ENCODE peak calls at places on chromosomes 7 and 10, in five cellular contexts. I is HCT116, O is SK-N-SH, T is K562, N is HepG2. G is an unnamed sample.

GRCh38 chr10:82150123-82150900 is 275.3 kb downstream of the NRG3 start:
- DNase-seq in I (no peak), O (peak; percentile 32), T (no peak), N (no peak), G (peak; percentile 59)

GRCh38 chr7:40899151-40899550 is 764.3 kb downstream of the SUGCT start:
- DNase-seq in I (no peak), O (no peak), T (no peak), N (no peak), G (peak; percentile 59)

GRCh38 chr10:13820591-13821377 is 234.0 kb downstream of the PRPF18 start:
- DNase-seq in I (no peak), O (peak; percentile 34), T (no peak), N (no peak), G (no peak)

GRCh38 chr10:119225288-119225687 is 17.9 kb downstream of the GRK5 start:
- DNase-seq in I (no peak), O (no peak), T (no peak), N (no peak), G (no peak)

GRCh38 chr10:74056081-74056818 is 58.3 kb downstream of the VCL start:
- DNase-seq in I (peak; percentile 37), O (no peak), T (peak; percentile 49), N (peak; percentile 65), G (peak; percentile 48)

GRCh38 chr7:140899883-140900282 is 24.8 kb downstream of the BRAF start:
- DNase-seq in I (no peak), O (peak; percentile 63), T (no peak), N (peak; percentile 5), G (peak; percentile 23)

GRCh38 chr10:78513330-78513729 is 479.7 kb downstream of the RPS24 start:
- DNase-seq in I (no peak), O (no peak), T (no peak), N (no peak), G (no peak)

GRCh38 chr10:17003151-17003550 is 126.5 kb downstream of the CUBN start:
- DNase-seq in I (no peak), O (peak; percentile 16), T (peak; percentile 68), N (no peak), G (no peak)

GRCh38 chr10:12787297-12787696 is 214.2 kb downstream of the CCDC3 start:
- DNase-seq in I (no peak), O (no peak), T (no peak), N (no peak), G (no peak)

DNA sequence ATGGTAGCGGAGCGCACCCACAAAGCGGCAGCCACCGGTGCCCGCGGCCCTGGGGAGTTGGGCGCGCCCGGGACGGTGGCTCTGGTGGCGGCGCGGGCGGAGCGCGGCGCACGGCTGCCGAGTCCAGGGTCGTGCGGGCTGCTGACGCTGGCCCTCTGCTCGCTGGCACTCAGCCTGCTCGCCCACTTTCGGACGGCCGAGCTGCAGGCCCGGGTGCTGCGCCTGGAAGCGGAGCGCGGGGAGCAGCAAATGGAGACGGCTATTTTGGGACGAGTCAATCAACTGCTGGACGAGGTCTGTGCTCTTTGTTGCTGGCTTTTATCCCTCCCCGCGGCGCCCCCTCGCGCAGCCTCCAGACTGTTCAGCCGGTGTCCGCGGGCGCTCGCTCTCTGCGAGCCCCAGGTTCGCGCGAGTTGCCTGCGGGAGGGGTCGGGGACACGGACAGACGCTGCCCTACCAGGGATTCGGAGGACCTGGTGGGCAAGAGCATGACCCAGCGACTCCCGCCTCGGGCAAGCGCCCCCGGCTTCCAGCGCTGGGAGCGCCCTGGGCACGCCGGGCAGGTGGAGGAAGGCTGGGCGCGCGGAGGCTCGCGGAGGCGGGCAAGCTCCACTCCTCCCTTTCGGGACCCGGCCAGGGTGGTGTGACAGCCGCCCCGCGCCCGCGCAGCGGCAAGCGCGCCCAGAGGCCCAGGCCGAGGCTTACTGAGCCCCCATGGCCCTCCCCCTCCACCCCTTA is 887 bp downstream of the COL13A1 start:
- DNase-seq in I (no peak), O (peak; percentile 88), T (no peak), N (no peak), G (no peak)
- TF ChIP-seq JUND in I (no peak), O (no peak), T (no peak), N (no peak), G (no peak)

GRCh38 chr7:5671053-5671452 is 110.4 kb downstream of the RNF216 start:
- DNase-seq in I (no peak), O (no peak), T (no peak), N (no peak), G (no peak)

GRCh38 chr7:5670173-5670933 is 111.1 kb downstream of the RNF216 start:
- DNase-seq in I (no peak), O (no peak), T (no peak), N (peak; percentile 34), G (no peak)

GRCh38 chr7:5666361-5666760 is 115.1 kb downstream of the RNF216 start:
- DNase-seq in I (no peak), O (no peak), T (no peak), N (no peak), G (no peak)

GRCh38 chr7:5665106-5666025 is 116.1 kb downstream of the RNF216 start:
- DNase-seq in I (peak; percentile 62), O (peak; percentile 80), T (peak; percentile 71), N (peak; percentile 76), G (peak; percentile 88)

DNA sequence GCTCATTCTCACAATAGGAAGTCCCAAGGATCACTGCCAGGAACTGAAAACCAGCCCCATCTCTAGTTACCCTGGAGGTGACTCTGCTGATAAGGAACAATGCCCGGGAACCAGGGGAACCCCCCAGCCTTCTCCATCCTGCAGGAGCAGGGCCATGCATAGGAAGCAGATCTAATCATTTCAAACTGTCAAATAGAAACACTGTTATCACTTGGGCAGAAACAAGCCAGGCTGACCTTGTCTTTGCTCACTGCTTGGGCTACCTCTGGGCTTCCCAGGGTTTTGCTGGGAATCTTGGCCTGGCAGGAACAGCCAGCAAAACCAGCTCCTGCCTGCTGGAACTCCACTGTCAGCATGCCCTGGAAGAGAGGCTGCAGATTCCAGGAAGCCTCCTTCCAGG is 114.1 kb downstream of the RNF216 start:
- DNase-seq in I (no peak), O (peak; percentile 85), T (no peak), N (no peak), G (peak; percentile 46)
- TF ChIP-seq JUND in I (no peak), O (no peak), T (no peak), N (no peak), G (no peak)

GRCh38 chr7:26534649-26535482 is 243.2 kb downstream of the SNX10 start:
- DNase-seq in I (no peak), O (no peak), T (no peak), N (no peak), G (no peak)

GRCh38 chr7:26535483-26536069 is 243.9 kb downstream of the SNX10 start:
- DNase-seq in I (no peak), O (peak; percentile 40), T (no peak), N (no peak), G (no peak)

GRCh38 chr7:26533163-26533562 is 241.5 kb downstream of the SNX10 start:
- DNase-seq in I (no peak), O (no peak), T (no peak), N (no peak), G (no peak)

GRCh38 chr7:26538216-26538615 is 246.6 kb downstream of the SNX10 start:
- DNase-seq in I (no peak), O (no peak), T (no peak), N (no peak), G (no peak)

GRCh38 chr7:26532490-26532889 is 240.8 kb downstream of the SNX10 start:
- DNase-seq in I (no peak), O (no peak), T (no peak), N (no peak), G (no peak)
- TF ChIP-seq JUND in I (no peak), O (no peak), T (no peak), N (no peak), G (no peak)

DNA sequence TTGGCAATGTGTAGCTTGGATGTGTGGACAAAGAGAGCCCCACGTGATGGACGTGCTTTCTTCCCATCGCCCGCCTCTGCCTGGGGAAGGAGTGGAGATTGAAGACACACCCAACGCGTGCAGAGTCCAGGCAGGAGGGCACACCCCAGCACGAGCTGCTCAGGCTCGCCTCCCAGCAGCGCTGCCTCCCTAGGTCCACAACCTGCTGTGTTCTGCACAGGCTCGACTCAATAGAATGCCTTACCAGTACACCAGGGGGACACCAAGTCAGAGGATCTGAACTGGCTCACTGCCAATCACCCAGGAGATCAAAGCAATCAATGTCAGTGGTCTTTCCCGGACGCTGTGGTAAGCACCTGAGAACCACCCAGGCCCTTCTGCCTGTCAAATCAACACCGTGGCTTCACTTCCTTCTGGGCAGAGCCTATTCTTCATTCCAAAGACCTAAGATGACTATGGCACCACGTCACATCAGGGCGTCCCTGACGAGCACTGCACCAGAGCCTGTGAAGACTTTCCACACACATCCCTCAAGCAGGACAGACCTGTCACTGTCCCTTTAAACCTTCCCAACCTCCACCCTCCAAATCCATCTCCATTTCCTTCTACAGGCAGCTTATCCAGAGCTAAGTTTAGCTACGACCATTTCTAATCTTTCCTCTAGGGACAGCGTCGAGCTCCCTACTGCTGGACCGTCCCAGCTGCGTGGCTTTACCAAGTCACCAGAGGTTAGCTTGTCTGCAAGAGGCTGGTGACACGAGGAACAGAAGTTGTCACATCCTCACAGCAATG is 72.3 kb downstream of the AMZ1 start:
- DNase-seq in I (peak; percentile 43), O (peak; percentile 85), T (peak; percentile 39), N (peak; percentile 46), G (peak; percentile 27)
- TF ChIP-seq JUND in I (no peak), O (no peak), T (no peak), N (no peak), G (no peak)

DNA sequence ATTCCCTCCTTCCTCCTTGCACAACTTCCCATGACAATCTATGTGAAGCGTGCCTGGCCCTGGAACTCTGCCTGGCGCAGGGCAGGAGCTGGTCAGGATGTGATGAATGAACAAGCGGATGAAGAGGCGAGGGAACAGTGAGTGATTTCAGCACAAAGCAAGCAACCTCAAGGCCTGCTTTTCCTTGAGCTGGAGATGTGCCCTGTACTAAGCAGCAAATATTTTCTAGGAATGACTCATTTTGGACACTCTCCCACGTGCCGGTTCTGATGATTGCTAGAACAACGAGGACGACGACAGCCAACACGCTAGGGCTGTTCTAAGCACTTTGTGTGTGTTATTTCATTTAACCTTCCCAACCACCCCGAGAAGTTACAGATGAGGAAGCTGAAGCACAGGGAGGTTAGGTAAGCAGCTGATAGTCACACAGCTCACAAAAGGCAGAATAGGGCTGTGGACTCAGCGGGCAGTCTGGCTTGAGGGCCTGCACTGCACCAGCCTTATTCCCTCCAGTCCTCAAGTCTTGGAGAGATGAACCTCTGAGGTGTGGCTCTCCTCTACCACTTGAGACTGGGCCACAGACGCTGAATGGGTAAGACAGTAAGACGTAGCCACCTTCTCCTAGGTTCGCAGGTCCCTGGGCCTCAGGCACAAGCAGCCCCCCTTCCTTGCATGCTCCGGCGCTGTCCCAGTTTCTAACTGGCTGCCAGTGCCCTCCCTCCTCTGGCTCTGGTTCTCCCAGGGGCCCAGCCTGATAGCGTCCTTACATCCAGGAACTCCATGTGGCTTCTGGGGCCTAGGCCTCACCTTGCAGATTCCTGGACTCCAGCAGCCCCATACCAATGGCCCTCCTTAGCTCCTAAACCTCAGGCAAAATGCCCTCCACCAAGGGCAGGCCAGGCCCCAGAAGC is 59.0 kb downstream of the YKT6 start:
- DNase-seq in I (no peak), O (no peak), T (no peak), N (peak; percentile 3), G (no peak)
- TF ChIP-seq JUND in I (no peak), O (no peak), T (no peak), N (no peak), G (no peak)

DNA sequence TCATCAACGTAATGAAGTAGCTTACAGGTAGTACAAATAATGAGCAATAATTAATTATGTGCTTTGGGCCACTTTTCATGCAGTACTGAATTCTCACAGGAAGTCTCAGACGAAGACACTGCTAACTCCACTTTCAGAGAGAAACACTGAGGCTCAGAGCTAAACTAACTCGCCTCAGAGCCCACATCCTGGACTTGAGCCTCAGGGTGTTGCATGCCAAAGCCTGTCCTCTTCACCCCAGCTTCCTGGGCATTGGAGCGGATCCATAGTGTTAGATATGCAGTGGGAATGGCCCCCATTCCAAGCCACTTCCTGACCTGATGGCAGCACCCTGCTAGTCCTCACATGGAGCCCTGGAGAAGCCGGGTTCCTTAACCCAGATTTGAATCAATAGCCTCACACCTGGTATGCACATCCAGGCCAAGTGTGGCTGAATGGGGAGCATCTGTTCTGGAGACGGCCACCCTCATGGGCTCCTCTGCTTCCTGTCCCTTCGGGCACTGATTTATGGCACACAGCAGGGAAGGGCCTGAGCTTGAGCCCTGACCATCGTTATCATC is 265.1 kb upstream of the ZNF32 start:
- DNase-seq in I (no peak), O (no peak), T (no peak), N (no peak), G (peak; percentile 20)
- TF ChIP-seq JUND in I (no peak), O (no peak), T (no peak), N (no peak), G (no peak)

G was measured in T47D.